ENCODE peak calls at places on chromosomes 12 and 14, in ten cellular contexts. S, L, O, Q, Z, N, E, G, D and C are unnamed samples.

GRCh38 chr12:86914716-86915115 is 658.5 kb upstream of the MGAT4C start:
- DNase-seq in S (peak; percentile 8), L (peak; percentile 61), O (no peak), Q (peak; percentile 58), Z (peak; percentile 36), N (no peak), E (peak; percentile 74), G (no peak), D (peak; percentile 67), C (peak; percentile 45)

GRCh38 chr12:2797721-2798418 is 3.1 kb downstream of the FKBP4 start:
- DNase-seq in S (no peak), L (no peak), O (no peak), Q (no peak), Z (no peak), N (no peak), E (no peak), G (no peak), D (peak; percentile 26), C (no peak)

GRCh38 chr12:71576546-71576945 is 87.1 kb downstream of the ZFC3H1 start:
- DNase-seq in S (no peak), L (no peak), O (no peak), Q (no peak), Z (no peak), N (no peak), E (no peak), G (no peak), D (no peak), C (no peak)

GRCh38 chr12:16198884-16199283 is 78.6 kb downstream of the SLC15A5 start:
- DNase-seq in S (no peak), L (no peak), O (no peak), Q (no peak), Z (no peak), N (no peak), E (peak; percentile 65), G (no peak), D (peak; percentile 35), C (no peak)

GRCh38 chr12:53703746-53704145 is 23.5 kb downstream of the CALCOCO1 start:
- DNase-seq in S (no peak), L (peak; percentile 10), O (no peak), Q (peak; percentile 64), Z (no peak), N (no peak), E (no peak), G (no peak), D (no peak), C (no peak)

GRCh38 chr12:70733385-70733784 is 96.2 kb upstream of the PTPRB start:
- DNase-seq in S (peak; percentile 45), L (peak; percentile 91), O (no peak), Q (peak; percentile 67), Z (peak; percentile 69), N (peak; percentile 58), E (peak; percentile 70), G (no peak), D (peak; percentile 83), C (peak; percentile 76)

GRCh38 chr14:72907886-72908285 is 14.0 kb upstream of the DPF3 start:
- DNase-seq in S (no peak), L (peak; percentile 69), O (no peak), Q (peak; percentile 85), Z (no peak), N (no peak), E (peak; percentile 63), G (no peak), D (peak; percentile 65), C (no peak)

GRCh38 chr14:105026789-105027563 is 6.1 kb upstream of the CDCA4 start:
- DNase-seq in S (no peak), L (peak; percentile 86), O (no peak), Q (peak; percentile 60), Z (no peak), N (no peak), E (no peak), G (no peak), D (no peak), C (no peak)

GRCh38 chr12:24679135-24679534 is 269.8 kb downstream of the BCAT1 start:
- DNase-seq in S (no peak), L (no peak), O (no peak), Q (peak; percentile 40), Z (no peak), N (no peak), E (no peak), G (no peak), D (peak; percentile 11), C (peak; percentile 83)

GRCh38 chr14:67806228-67806627 is 10.2 kb downstream of the ZFYVE26 start:
- DNase-seq in S (no peak), L (no peak), O (no peak), Q (peak; percentile 7), Z (no peak), N (no peak), E (no peak), G (no peak), D (no peak), C (no peak)
- H3K36me3 ChIP-seq in S (peaks cover 8% of the 10 kb centered on the region), L (peaks cover 55% of the 10 kb centered on the region), O (peaks cover 44% of the 10 kb centered on the region), Q (peaks cover 42% of the 10 kb centered on the region), Z (peaks cover 77% of the 10 kb centered on the region), N (peaks cover 8% of the 10 kb centered on the region), E (peaks cover 75% of the 10 kb centered on the region), G (peaks cover 63% of the 10 kb centered on the region), D (peaks cover 6% of the 10 kb centered on the region), C (peaks cover 63% of the 10 kb centered on the region)

DNA sequence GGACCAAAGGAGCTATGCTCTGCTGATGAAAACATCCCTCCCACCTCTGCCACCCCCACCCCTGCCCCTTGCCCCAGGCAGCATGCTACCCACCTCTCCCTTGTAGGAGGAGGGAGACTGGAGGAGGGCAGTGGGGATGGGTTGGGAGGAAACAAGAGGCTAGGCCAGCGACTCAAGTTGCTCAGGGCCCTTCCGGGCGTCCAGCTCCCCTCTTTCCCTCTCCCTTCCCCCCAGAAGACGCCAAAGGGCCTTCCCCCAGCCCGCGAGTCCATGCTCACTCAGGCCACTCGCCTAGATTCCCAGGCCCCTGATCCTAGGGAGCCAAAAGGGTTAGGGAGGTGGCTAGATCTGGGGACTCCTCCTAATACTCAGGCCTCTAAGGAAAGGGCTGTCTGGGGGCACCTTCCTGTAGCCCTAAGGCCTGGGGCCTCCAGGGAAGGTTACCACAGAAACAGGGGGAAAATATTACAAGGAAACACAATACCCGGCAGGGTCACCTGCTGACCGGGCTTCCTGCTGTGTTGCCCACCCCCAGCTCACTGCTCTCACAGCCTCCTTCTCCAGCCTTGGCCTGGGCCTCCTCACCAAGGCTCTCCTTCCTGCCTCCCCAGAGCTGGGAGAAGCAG is 2.9 kb downstream of the HDAC7 start:
- DNase-seq in S (no peak), L (no peak), O (no peak), Q (no peak), Z (peak; percentile 76), N (no peak), E (peak; percentile 74), G (no peak), D (peak; percentile 56), C (no peak)
- H3K4me1 ChIP-seq in S (peaks cover 71% of the 10 kb centered on the region), L (peaks cover 70% of the 10 kb centered on the region), O (peaks cover 79% of the 10 kb centered on the region), Q (peaks cover 55% of the 10 kb centered on the region), Z (peaks cover 62% of the 10 kb centered on the region), N (peaks cover 37% of the 10 kb centered on the region), E (peaks cover 29% of the 10 kb centered on the region), G (peaks cover 77% of the 10 kb centered on the region), D (peaks cover 57% of the 10 kb centered on the region), C (peaks cover 63% of the 10 kb centered on the region)

DNA sequence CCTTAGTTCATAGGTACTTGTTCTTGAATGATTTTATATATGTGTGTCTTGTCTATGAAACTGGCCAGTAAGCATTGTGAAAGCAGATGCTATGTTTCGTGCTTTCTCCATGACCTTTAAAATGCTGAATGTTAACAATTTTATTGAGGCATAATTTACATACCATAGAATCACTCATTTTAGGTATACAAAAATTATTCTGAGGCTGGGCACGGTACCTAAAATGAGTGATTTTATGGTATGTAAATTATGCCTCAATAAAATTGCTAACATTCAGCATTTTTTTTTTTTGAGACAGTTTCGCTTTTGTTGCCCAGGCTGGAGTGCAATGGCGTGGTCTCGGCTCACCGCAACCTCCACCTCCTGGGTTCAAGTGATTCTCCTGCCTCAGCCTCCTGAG is 6.8 kb downstream of the ESYT1 start:
- DNase-seq in S (no peak), L (no peak), O (no peak), Q (no peak), Z (no peak), N (no peak), E (no peak), G (no peak), D (no peak), C (no peak)
- H3K36me3 ChIP-seq in S (peaks cover 16% of the 10 kb centered on the region), L (peaks cover 60% of the 10 kb centered on the region), O (peaks cover 87% of the 10 kb centered on the region), Q (peaks cover 71% of the 10 kb centered on the region), Z (peaks cover 62% of the 10 kb centered on the region), N (peaks cover 4% of the 10 kb centered on the region), E (peaks cover 93% of the 10 kb centered on the region), G (peaks cover 80% of the 10 kb centered on the region), D (peaks cover 21% of the 10 kb centered on the region), C (peaks cover 45% of the 10 kb centered on the region)

DNA sequence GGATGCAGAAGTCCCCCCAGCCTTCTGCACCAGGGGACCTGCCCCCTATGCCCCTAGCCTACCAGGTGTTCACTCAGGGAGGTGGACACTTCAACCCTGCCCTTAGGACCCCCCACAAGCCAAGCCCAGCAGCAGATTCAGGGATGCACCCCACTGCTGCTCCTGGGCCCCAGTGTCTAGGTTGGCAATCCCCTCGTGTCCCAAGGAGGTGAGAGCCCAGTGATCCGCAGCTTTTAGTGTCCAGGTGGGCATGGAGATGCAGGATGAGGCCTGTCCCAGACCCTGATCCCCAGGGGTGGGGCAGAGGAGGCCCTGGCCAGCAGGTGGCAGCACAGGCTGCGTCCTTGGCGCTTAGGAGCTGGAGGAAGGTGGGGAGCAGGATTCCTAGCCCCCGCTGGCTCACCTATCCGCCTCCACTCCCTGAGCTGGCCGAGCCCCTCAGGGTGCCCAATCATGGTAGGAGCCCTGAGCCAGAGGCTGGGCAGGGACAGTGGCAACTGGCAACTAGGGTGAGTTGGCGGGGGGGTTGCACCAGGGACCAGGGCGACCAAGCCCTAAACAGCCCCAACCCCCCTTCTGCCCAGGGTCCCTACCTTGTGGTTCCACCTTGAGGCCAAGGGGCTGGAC is 4.1 kb downstream of the CKB start:
- DNase-seq in S (no peak), L (peak; percentile 71), O (peak; percentile 52), Q (peak; percentile 29), Z (peak; percentile 92), N (peak; percentile 84), E (peak; percentile 93), G (peak; percentile 74), D (peak; percentile 62), C (peak; percentile 68)
- H3K4me1 ChIP-seq in S (peaks cover 39% of the 10 kb centered on the region), L (peaks cover 9% of the 10 kb centered on the region), O (peaks cover 13% of the 10 kb centered on the region), Q (peaks cover 18% of the 10 kb centered on the region), Z (peaks cover 20% of the 10 kb centered on the region), N (peaks cover 23% of the 10 kb centered on the region), E (peaks cover 11% of the 10 kb centered on the region), G (peaks cover 24% of the 10 kb centered on the region), D (no peaks in the 10 kb centered on the region), C (peaks cover 29% of the 10 kb centered on the region)

DNA sequence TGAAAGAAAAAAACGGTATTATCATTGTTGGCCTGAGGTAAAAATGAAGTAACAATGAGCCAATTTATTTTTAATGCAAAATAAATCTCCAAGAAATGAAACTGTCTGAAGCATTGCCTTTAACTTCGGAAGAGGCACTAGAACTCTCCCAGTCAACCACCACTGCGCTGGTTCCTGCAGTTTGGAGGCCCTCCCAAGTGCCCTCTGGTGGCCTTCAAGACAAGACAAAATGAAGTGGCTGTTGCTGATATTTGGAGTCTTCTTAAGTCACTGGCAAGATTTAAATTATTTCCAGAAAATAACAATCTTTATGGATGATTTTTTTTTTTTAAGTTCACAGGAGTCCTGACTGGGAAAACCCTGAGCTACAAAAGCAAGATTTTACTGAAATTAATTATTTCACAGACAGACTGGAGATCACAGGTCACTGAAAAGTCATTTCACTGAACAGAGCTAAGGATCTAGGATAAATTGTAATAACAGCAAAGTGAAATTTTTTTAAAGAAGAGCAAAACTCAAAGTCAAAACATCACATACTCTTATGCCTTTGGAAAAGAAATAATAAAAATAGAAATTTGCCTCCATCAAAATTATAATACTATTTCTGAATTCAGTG is 58.2 kb downstream of the DICER1 start:
- DNase-seq in S (peak; percentile 22), L (peak; percentile 65), O (peak; percentile 8), Q (peak; percentile 55), Z (peak; percentile 45), N (peak; percentile 73), E (peak; percentile 83), G (peak; percentile 25), D (peak; percentile 84), C (peak; percentile 76)
- H3K36me3 ChIP-seq in S (peaks cover 7% of the 10 kb centered on the region), L (peaks cover 25% of the 10 kb centered on the region), O (peaks cover 37% of the 10 kb centered on the region), Q (peaks cover 34% of the 10 kb centered on the region), Z (peaks cover 67% of the 10 kb centered on the region), N (peaks cover 5% of the 10 kb centered on the region), E (peaks cover 60% of the 10 kb centered on the region), G (peaks cover 26% of the 10 kb centered on the region), D (peaks cover 2% of the 10 kb centered on the region), C (peaks cover 13% of the 10 kb centered on the region)